ENCODE peak calls at places on chromosomes 11 and 22, in four cellular contexts. O is choroid plexus epithelial cell, Y is A549, D is pancreas. K is an unnamed sample.

GRCh38 chr11:113184498-113184897 is 129.9 kb upstream of the TTC12 start:
- DNase-seq in O (peak; percentile 98), Y (no peak), D (no peak), K (no peak)

GRCh38 chr11:20112291-20113146 is 47.8 kb downstream of the DBX1 start:
- DNase-seq in O (peak; percentile 98), Y (peak; percentile 90), D (peak; percentile 83), K (peak; percentile 87)

GRCh38 chr11:80083561-80083960 is 642.7 kb upstream of the TENM4 start:
- DNase-seq in O (no peak), Y (no peak), D (no peak), K (no peak)

GRCh38 chr11:64753380-64754123 is 6.2 kb downstream of the PYGM start:
- DNase-seq in O (no peak), Y (no peak), D (no peak), K (no peak)

GRCh38 chr11:13343931-13344717 is 66.5 kb downstream of the BMAL1 start:
- DNase-seq in O (peak; percentile 87), Y (peak; percentile 74), D (peak; percentile 57), K (peak; percentile 70)

GRCh38 chr11:28228196-28228595 is 120.0 kb downstream of the METTL15 start:
- DNase-seq in O (peak; percentile 61), Y (no peak), D (no peak), K (no peak)

GRCh38 chr22:20024225-20025087 is 3.5 kb downstream of the TANGO2 start:
- DNase-seq in O (no peak), Y (no peak), D (no peak), K (no peak)

GRCh38 chr11:3853935-3854659 is 1.4 kb upstream of the STIM1 start:
- DNase-seq in O (no peak), Y (no peak), D (peak; percentile 39), K (peak; percentile 84)

GRCh38 chr11:132056689-132057088 is 686.3 kb downstream of the NTM start:
- DNase-seq in O (peak; percentile 72), Y (no peak), D (no peak), K (no peak)

GRCh38 chr11:69443968-69444364 is 37.5 kb upstream of the LINC01488 start:
- DNase-seq in O (peak; percentile 35), Y (no peak), D (no peak), K (no peak)

GRCh38 chr11:84714316-84714780 is 912.8 kb downstream of the DLG2 start:
- DNase-seq in O (peak; percentile 45), Y (peak; percentile 18), D (peak; percentile 40), K (no peak)

GRCh38 chr22:18998998-18999397 is 62.9 kb upstream of the PRODH start:
- DNase-seq in O (no peak), Y (no peak), D (no peak), K (no peak)

GRCh38 chr22:42196454-42196853 is 65.8 kb upstream of the CYP2D6 start:
- DNase-seq in O (no peak), Y (no peak), D (no peak), K (no peak)

GRCh38 chr11:1854132-1854948 is 1.5 kb downstream of the LSP1 start:
- DNase-seq in O (no peak), Y (no peak), D (peak; percentile 31), K (peak; percentile 61)

GRCh38 chr11:93290061-93290460 is 40.5 kb upstream of the DEUP1 start:
- DNase-seq in O (no peak), Y (no peak), D (no peak), K (no peak)

GRCh38 chr11:73965076-73965763 is 14.4 kb downstream of the DNAJB13 start:
- DNase-seq in O (no peak), Y (no peak), D (no peak), K (peak; percentile 41)

GRCh38 chr11:20089796-20090653 is 70.2 kb downstream of the DBX1 start:
- DNase-seq in O (peak; percentile 53), Y (no peak), D (peak; percentile 42), K (no peak)

GRCh38 chr11:77517753-77518152 is 43.9 kb upstream of the PAK1 start:
- DNase-seq in O (no peak), Y (no peak), D (no peak), K (no peak)

GRCh38 chr11:134837166-134837886 is 425.3 kb upstream of the B3GAT1 start:
- DNase-seq in O (no peak), Y (no peak), D (no peak), K (no peak)

GRCh38 chr22:46087816-46088277 is 62.5 kb upstream of the PPARA start:
- DNase-seq in O (peak; percentile 94), Y (no peak), D (peak; percentile 95), K (peak; percentile 80)

GRCh38 chr11:35347921-35348331 is 71.4 kb downstream of the SLC1A2 start:
- DNase-seq in O (no peak), Y (no peak), D (no peak), K (no peak)

GRCh38 chr11:57779275-57779674 is 17.7 kb downstream of the CTNND1 start:
- DNase-seq in O (peak; percentile 72), Y (peak; percentile 41), D (no peak), K (no peak)

GRCh38 chr11:70747285-70747684 is 349.0 kb downstream of the CTTN start:
- DNase-seq in O (no peak), Y (no peak), D (no peak), K (no peak)

GRCh38 chr11:36492724-36493304 is 17.3 kb downstream of the TRAF6 start:
- DNase-seq in O (peak; percentile 80), Y (peak; percentile 48), D (no peak), K (no peak)

GRCh38 chr11:87889126-87889525 is 286.1 kb downstream of the RAB38 start:
- DNase-seq in O (no peak), Y (no peak), D (no peak), K (no peak)

GRCh38 chr11:112227002-112227401 is 774 bp downstream of the PTS start:
- DNase-seq in O (peak; percentile 60), Y (peak; percentile 21), D (no peak), K (no peak)

GRCh38 chr11:16572946-16573345 is 165.5 kb upstream of the C11orf58 start:
- DNase-seq in O (no peak), Y (no peak), D (no peak), K (no peak)

GRCh38 chr22:18012528-18012927 is 11.8 kb downstream of the MICAL3 start:
- DNase-seq in O (peak; percentile 69), Y (no peak), D (no peak), K (no peak)

GRCh38 chr11:11047851-11048610 is 190.2 kb upstream of the ZBED5 start:
- DNase-seq in O (no peak), Y (no peak), D (no peak), K (no peak)

GRCh38 chr11:45399166-45399565 is 113.0 kb upstream of the SYT13 start:
- DNase-seq in O (no peak), Y (no peak), D (no peak), K (no peak)

GRCh38 chr22:20808844-20809243 is 34.9 kb downstream of the SERPIND1 start:
- DNase-seq in O (no peak), Y (no peak), D (no peak), K (peak; percentile 15)

GRCh38 chr11:47267858-47268257 is 2.1 kb upstream of the MADD start:
- DNase-seq in O (no peak), Y (no peak), D (no peak), K (no peak)

GRCh38 chr11:47268448-47269001 is 1.4 kb upstream of the MADD start:
- DNase-seq in O (no peak), Y (no peak), D (no peak), K (no peak)

GRCh38 chr11:47269829-47270305 is at the start of gene MADD:
- DNase-seq in O (peak; percentile 84), Y (peak; percentile 89), D (peak; percentile 88), K (peak; percentile 94)

GRCh38 chr11:47270331-47271271 is 668 bp downstream of the MADD start:
- DNase-seq in O (peak; percentile 72), Y (peak; percentile 44), D (peak; percentile 39), K (peak; percentile 29)

DNA sequence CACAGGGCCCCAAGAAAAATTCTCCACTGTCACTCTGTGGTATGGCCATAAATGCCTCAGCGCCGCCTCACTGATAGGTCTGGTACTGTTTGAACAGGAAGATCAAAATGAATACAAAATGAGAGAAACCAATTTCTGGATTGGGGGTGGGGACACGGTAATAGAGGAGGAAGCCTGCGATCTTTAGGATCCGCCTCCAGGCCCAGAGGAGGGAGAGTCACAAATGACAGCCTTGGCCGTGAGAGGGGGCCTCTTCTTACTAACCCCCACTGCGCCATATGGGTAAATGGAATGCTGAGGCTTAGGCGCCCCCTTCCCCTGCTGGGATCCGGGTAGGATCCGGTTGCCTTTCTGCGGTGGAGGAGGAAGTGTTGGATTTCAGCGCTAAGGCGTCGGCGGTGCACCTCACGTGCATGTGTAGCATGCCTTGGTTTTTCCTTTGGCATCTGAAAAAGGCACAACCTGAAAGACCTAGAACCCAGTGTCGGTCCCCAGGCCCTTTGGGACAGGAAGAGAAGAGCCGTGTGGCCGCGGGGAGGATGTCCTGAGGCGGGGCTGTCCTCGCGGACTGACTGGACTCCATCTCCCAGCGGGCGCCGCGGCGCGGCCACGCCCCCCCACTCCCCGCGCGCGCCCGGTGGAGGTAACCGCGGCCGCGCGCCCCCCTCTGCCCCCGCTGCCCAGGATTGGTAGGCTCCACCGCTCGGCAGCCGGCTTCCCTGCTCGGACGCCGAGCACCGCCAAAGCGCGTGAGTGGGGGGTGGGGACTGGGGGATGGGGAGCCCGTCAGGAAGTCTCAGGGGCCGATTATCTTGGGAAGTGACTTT is 718 bp upstream of the MADD start:
- DNase-seq in O (peak; percentile 90), Y (peak; percentile 89), D (peak; percentile 93), K (peak; percentile 92)
- TF ChIP-seq CTCF in O (peak; percentile 40), Y (no peak), D (no peak), K (no peak)

DNA sequence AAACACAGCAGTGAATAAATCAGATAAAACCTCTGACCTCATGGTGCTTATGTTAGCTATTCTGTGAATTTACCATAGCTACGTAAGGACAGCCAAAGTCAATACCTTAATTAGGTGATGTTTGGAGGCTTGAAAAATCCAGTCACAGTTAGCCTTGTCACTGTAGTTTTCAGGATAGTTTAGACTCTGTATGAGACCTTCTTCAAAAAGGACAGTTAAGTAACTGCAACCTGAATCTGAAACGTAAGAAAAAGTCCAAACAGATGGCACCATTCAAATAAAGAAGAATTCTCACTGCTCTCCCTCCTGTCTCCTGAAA is 11.4 kb downstream of the OVCH2 start:
- DNase-seq in O (no peak), Y (no peak), D (no peak), K (no peak)
- TF ChIP-seq CTCF in O (no peak), Y (no peak), D (no peak), K (no peak)

GRCh38 chr11:78916759-78917158 is 342.1 kb upstream of the NARS2 start:
- DNase-seq in O (peak; percentile 33), Y (no peak), D (no peak), K (no peak)
- TF ChIP-seq CTCF in O (peak; percentile 40), Y (no peak), D (no peak), K (peak; percentile 6)

GRCh38 chr11:12264361-12264760 is 113.0 kb upstream of the PARVA start:
- DNase-seq in O (no peak), Y (no peak), D (no peak), K (no peak)

GRCh38 chr11:12267921-12268320 is 109.5 kb upstream of the PARVA start:
- DNase-seq in O (no peak), Y (no peak), D (peak; percentile 31), K (no peak)

GRCh38 chr11:12269104-12269441 is 108.3 kb upstream of the PARVA start:
- DNase-seq in O (peak; percentile 55), Y (no peak), D (peak; percentile 57), K (no peak)

GRCh38 chr11:12269446-12270214 is 107.7 kb upstream of the PARVA start:
- DNase-seq in O (no peak), Y (no peak), D (peak; percentile 41), K (peak; percentile 44)

DNA sequence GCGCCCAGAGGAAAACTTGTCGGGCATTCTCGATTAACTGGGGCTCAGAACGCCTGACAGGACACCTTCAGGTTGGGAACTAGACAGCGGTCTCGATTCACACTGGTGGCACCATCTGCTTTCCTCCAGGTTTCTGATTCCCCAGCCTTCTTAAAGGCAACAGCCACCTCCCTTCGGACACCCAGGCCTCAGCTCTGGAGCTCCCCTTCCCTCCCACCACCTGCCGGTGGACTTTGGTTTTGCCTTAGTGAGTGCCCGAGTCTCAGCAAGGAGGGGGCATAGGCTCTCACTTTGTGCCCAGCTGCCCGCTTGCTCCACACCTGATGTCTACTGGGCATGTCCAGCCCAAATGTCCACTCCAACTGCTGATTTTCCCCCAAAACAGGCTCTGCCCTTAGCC is 110.4 kb upstream of the PARVA start:
- DNase-seq in O (no peak), Y (no peak), D (no peak), K (no peak)
- TF ChIP-seq CTCF in O (no peak), Y (no peak), D (no peak), K (no peak)

K was measured in Peyer's patch.